ENCODE peak calls at places on chromosomes 6 and 20, in eight cellular contexts. O is esophagus squamous epithelium, Z is neural progenitor cell, Q is testis, H is upper lobe of right lung, P is aorta, D is SK-N-MC, L is suprapubic skin. B is an unnamed sample. For H3K36me3, the result is how much of the 10 kb centered on the place peaks cover.

GRCh38 chr20:61056627-61057312 is 195.3 kb upstream of the CDH4 start:
- DNase-seq in O (no peak), Z (no peak), Q (no peak), H (no peak), P (no peak), D (no peak), L (peak), B (no peak)

GRCh38 chr20:48521121-48521520 is 306.7 kb downstream of the PREX1 start:
- DNase-seq in O (no peak), Z (no peak), Q (no peak), H (no peak), P (no peak), D (no peak), L (no peak), B (no peak)

GRCh38 chr6:6497976-6498375 is 90.5 kb upstream of the LY86 start:
- DNase-seq in O (no peak), Z (peak), Q (no peak), H (no peak), P (no peak), D (no peak), L (no peak), B (no peak)

GRCh38 chr6:28634758-28635546 is 109.3 kb downstream of the GPX5 start:
- DNase-seq in O (no peak), Z (peak), Q (peak), H (no peak), P (no peak), D (no peak), L (no peak), B (peak)

GRCh38 chr6:112939543-112939942 is 592.4 kb downstream of the RFPL4B start:
- DNase-seq in O (no peak), Z (no peak), Q (no peak), H (no peak), P (no peak), D (no peak), L (no peak), B (no peak)

GRCh38 chr20:24359306-24359705 is 110.1 kb upstream of the SYNDIG1 start:
- DNase-seq in O (no peak), Z (no peak), Q (no peak), H (no peak), P (no peak), D (no peak), L (no peak), B (peak)

GRCh38 chr20:51402201-51402600 is 140.3 kb downstream of the NFATC2 start:
- DNase-seq in O (no peak), Z (no peak), Q (no peak), H (peak), P (no peak), D (no peak), L (no peak), B (no peak)

GRCh38 chr20:59207235-59207634 is 43.6 kb downstream of the ZNF831 start:
- DNase-seq in O (no peak), Z (no peak), Q (no peak), H (no peak), P (no peak), D (no peak), L (no peak), B (no peak)

GRCh38 chr6:135382182-135382628 is 115.3 kb downstream of the AHI1 start:
- DNase-seq in O (no peak), Z (no peak), Q (no peak), H (no peak), P (no peak), D (no peak), L (no peak), B (no peak)

GRCh38 chr6:8059129-8059528 is 5.1 kb downstream of the BLOC1S5 start:
- DNase-seq in O (no peak), Z (no peak), Q (no peak), H (no peak), P (no peak), D (peak), L (no peak), B (no peak)

GRCh38 chr6:19759117-19759880 is 77.9 kb upstream of the ID4 start:
- DNase-seq in O (no peak), Z (no peak), Q (no peak), H (no peak), P (no peak), D (no peak), L (no peak), B (no peak)

GRCh38 chr6:129679250-129679649 is 30.7 kb downstream of the ARHGAP18 start:
- DNase-seq in O (no peak), Z (no peak), Q (no peak), H (no peak), P (no peak), D (no peak), L (no peak), B (no peak)

GRCh38 chr6:110414669-110415296 is 592 bp downstream of the DDO start:
- DNase-seq in O (no peak), Z (no peak), Q (no peak), H (peak), P (no peak), D (no peak), L (no peak), B (no peak)

GRCh38 chr6:158923801-158924498 is 76.1 kb downstream of the RSPH3 start:
- DNase-seq in O (no peak), Z (no peak), Q (no peak), H (no peak), P (no peak), D (no peak), L (no peak), B (no peak)

GRCh38 chr6:9502991-9503761 is 911.7 kb downstream of the TFAP2A start:
- DNase-seq in O (no peak), Z (peak), Q (no peak), H (no peak), P (no peak), D (peak), L (no peak), B (peak)

GRCh38 chr6:152897807-152898399 is 84.9 kb downstream of the FBXO5 start:
- DNase-seq in O (no peak), Z (peak), Q (peak), H (peak), P (peak), D (no peak), L (peak), B (peak)

GRCh38 chr20:37053230-37053950 is 42.4 kb downstream of the RBL1 start:
- DNase-seq in O (no peak), Z (no peak), Q (no peak), H (no peak), P (no peak), D (no peak), L (no peak), B (no peak)

GRCh38 chr20:50838322-50838625 is 43.4 kb downstream of the BCAS4 start:
- DNase-seq in O (no peak), Z (no peak), Q (no peak), H (no peak), P (no peak), D (no peak), L (no peak), B (no peak)

GRCh38 chr6:20417819-20418218 is 16.1 kb downstream of the E2F3 start:
- DNase-seq in O (no peak), Z (peak), Q (no peak), H (no peak), P (no peak), D (no peak), L (no peak), B (no peak)

GRCh38 chr6:165728196-165728595 is 65.2 kb upstream of the PDE10A start:
- DNase-seq in O (no peak), Z (no peak), Q (no peak), H (no peak), P (no peak), D (no peak), L (no peak), B (no peak)

GRCh38 chr20:37235065-37235464 is 26.5 kb downstream of the GHRH start:
- DNase-seq in O (no peak), Z (no peak), Q (no peak), H (no peak), P (no peak), D (no peak), L (no peak), B (no peak)

GRCh38 chr6:70103798-70104197 is 199.1 kb downstream of the COL9A1 start:
- DNase-seq in O (no peak), Z (no peak), Q (no peak), H (no peak), P (no peak), D (no peak), L (no peak), B (no peak)

GRCh38 chr6:47420394-47421371 is 56.9 kb upstream of the CD2AP start:
- DNase-seq in O (no peak), Z (no peak), Q (no peak), H (no peak), P (no peak), D (no peak), L (no peak), B (no peak)

GRCh38 chr6:112352607-112353006 is 5.5 kb downstream of the RFPL4B start:
- DNase-seq in O (no peak), Z (no peak), Q (no peak), H (no peak), P (no peak), D (no peak), L (no peak), B (no peak)

DNA sequence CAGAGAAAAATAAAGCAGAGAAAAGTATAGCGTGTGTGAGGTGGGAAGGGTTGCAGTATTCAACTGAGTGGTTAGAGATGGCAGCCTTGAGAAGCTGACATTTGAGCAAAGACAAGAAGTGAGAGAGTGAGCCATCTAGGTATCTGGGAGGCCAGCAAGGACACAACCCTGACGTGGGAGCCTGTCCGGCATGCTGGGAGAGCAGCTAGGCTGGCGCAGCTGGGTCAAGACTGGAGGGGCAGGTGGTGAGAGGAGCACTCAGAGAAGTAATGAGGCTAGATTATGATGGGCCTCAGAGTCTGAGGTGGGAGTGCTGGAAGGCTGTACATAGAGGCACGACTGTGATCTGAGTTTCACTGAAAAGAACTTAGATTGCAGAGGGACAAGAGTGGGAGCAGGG is 12.9 kb downstream of the TTPAL start:
- DNase-seq in O (no peak), Z (no peak), Q (no peak), H (no peak), P (no peak), D (no peak), L (no peak), B (no peak)
- H3K4me3 ChIP-seq in O (no peak), Z (no peak), Q (no peak), H (no peak), P (no peak), D (no peak), L (no peak), B (no peak)

GRCh38 chr6:78948785-78949184 is 81.4 kb downstream of the IRAK1BP1 start:
- DNase-seq in O (no peak), Z (no peak), Q (no peak), H (no peak), P (no peak), D (no peak), L (no peak), B (no peak)
- H3K36me3 ChIP-seq in O (under half), Z (half or more), Q (under half), H (half or more), P (under half), D (half or more), L (half or more), B (under half)

DNA sequence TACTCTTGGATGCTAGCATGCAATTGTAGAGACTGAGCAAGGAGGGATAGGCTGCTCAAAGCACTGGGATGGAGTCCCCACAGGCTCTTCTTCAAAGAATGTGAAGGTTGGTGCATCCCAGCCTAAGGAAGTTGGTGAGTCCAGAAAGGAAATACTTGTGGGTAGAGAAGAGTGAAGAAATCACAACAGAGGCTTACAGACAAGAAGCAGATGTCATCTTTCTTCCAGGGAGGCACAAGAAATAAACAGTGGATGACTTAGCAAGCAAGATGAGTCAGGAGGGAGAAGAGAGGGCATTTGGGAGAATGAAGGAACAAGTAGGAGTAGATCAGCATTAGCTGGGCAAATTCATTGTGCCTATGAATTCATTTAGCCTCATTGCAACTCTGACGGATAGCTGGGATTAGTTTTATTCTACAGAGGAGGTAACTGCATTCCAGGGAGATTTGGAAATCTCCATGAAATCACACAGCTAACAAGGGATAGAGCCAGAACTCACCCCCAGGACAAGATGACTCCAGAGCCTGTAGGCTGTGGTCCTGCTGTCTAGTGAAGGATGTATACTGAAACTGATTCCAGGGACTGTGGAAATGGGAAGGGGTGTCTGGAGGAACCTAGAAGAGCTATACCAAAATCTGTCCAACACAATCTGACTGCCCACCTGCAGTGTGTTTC is 125.8 kb upstream of the SPTLC3 start:
- DNase-seq in O (no peak), Z (no peak), Q (no peak), H (no peak), P (no peak), D (no peak), L (no peak), B (no peak)
- H3K4me3 ChIP-seq in O (no peak), Z (no peak), Q (no peak), H (no peak), P (no peak), D (no peak), L (no peak), B (no peak)

GRCh38 chr6:99545442-99545841 is 23.0 kb downstream of the CCNC start:
- DNase-seq in O (no peak), Z (no peak), Q (no peak), H (no peak), P (no peak), D (no peak), L (no peak), B (no peak)
- H3K36me3 ChIP-seq in O (under half), Z (under half), Q (under half), H (half or more), P (under half), D (half or more), L (half or more), B (under half)

DNA sequence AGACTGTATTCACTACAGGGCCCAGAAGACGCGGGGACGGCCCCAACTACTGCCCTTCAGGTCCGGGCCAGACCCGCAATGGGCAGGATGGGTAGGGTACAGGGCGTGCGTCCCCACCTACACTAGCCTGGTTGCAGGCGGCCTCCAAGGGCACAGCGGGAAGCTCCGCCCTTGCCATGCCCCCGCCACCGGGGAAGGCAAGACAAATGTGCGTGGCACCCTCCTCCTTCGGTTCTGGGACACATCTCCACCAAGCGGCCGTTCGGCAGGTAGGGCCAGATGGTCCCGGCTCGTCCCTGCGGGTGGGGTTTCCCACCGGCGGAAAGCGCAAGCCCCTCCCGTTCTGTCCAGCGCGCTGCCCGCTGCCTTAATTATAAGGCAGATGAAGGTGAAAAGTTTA is 5.6 kb downstream of the NXT1 start:
- DNase-seq in O (no peak), Z (peak), Q (peak), H (no peak), P (no peak), D (no peak), L (no peak), B (peak)
- H3K4me3 ChIP-seq in O (no peak), Z (no peak), Q (no peak), H (no peak), P (no peak), D (no peak), L (no peak), B (peak)

GRCh38 chr6:157717266-157717870 is 105.7 kb upstream of the SNX9 start:
- DNase-seq in O (no peak), Z (no peak), Q (no peak), H (no peak), P (no peak), D (no peak), L (no peak), B (peak)
- H3K36me3 ChIP-seq in O (under half), Z (under half), Q (under half), H (under half), P (under half), D (under half), L (under half), B (under half)